ENCODE peak calls at places on chromosomes 1 and 21, in four cellular contexts. A is thoracic aorta, G is breast epithelium, V is upper lobe of right lung. W is an unnamed sample.

GRCh38 chr1:173669491-173669941 is at the start of gene ANKRD45:
- DNase-seq in G (no peak), A (no peak), V (peak; percentile 73), W (no peak)

GRCh38 chr1:204834329-204834728 is 36.3 kb upstream of the NFASC start:
- DNase-seq in V (no peak), G (no peak), A (no peak), W (no peak)

GRCh38 chr1:177246710-177247588 is 76.2 kb downstream of the BRINP2 start:
- DNase-seq in V (no peak), A (no peak), G (no peak), W (no peak)

GRCh38 chr1:242813490-242814091 is 289.1 kb upstream of the PLD5 start:
- DNase-seq in G (no peak), A (no peak), V (no peak), W (no peak)

GRCh38 chr1:51684776-51685175 is 67.9 kb downstream of the OSBPL9 start:
- DNase-seq in A (no peak), G (no peak), V (no peak), W (no peak)

GRCh38 chr1:225627304-225627947 is 25.5 kb downstream of the ENAH start:
- DNase-seq in G (no peak), A (no peak), V (no peak), W (no peak)

GRCh38 chr1:245390975-245391374 is 236.2 kb downstream of the KIF26B start:
- DNase-seq in V (no peak), G (no peak), A (no peak), W (no peak)

GRCh38 chr1:45895406-45895805 is 92.0 kb downstream of the MAST2 start:
- DNase-seq in V (no peak), G (no peak), A (no peak), W (no peak)

GRCh38 chr1:171819946-171820345 is 21.4 kb upstream of the DNM3 start:
- DNase-seq in A (no peak), V (no peak), G (no peak), W (no peak)

GRCh38 chr1:24409535-24409934 is 4.0 kb downstream of the STPG1 start:
- DNase-seq in V (no peak), G (no peak), A (no peak), W (no peak)

GRCh38 chr1:159749630-159750029 is 31.1 kb upstream of the DUSP23 start:
- DNase-seq in A (no peak), G (no peak), V (no peak), W (no peak)

GRCh38 chr1:56532359-56532696 is 47.0 kb downstream of the PLPP3 start:
- DNase-seq in V (no peak), G (no peak), A (no peak), W (no peak)

GRCh38 chr1:198919667-198920398 is 281.0 kb downstream of the PTPRC start:
- DNase-seq in A (no peak), G (no peak), V (no peak), W (no peak)

GRCh38 chr21:28482657-28483056 is 510.0 kb downstream of the LTN1 start:
- DNase-seq in G (no peak), A (no peak), V (no peak), W (no peak)

GRCh38 chr21:27838585-27838984 is 871.7 kb upstream of the ADAMTS5 start:
- DNase-seq in A (no peak), V (no peak), G (no peak), W (no peak)

GRCh38 chr1:159180516-159180915 is 9.1 kb downstream of the CADM3 start:
- DNase-seq in V (no peak), G (no peak), A (no peak), W (no peak)

GRCh38 chr1:185159966-185160365 is 3.0 kb downstream of the SWT1 start:
- DNase-seq in A (no peak), V (no peak), G (no peak), W (no peak)

GRCh38 chr1:200364121-200364759 is 45.6 kb downstream of the ZNF281 start:
- DNase-seq in A (no peak), G (no peak), V (no peak), W (no peak)

GRCh38 chr1:15959847-15960446 is 16.0 kb downstream of the ZBTB17 start:
- DNase-seq in A (no peak), V (no peak), G (peak; percentile 17), W (no peak)

GRCh38 chr1:37480581-37481288 is 6.4 kb downstream of the ZC3H12A start:
- DNase-seq in A (no peak), V (no peak), G (no peak), W (no peak)

GRCh38 chr1:227449051-227449450 is 114.3 kb upstream of the ZNF678 start:
- DNase-seq in V (no peak), A (no peak), G (no peak), W (no peak)

GRCh38 chr1:48371598-48371997 is 100.4 kb downstream of the SPATA6 start:
- DNase-seq in A (no peak), V (no peak), G (no peak), W (no peak)

GRCh38 chr1:151710187-151710586 is 6.4 kb downstream of the CELF3 start:
- DNase-seq in G (no peak), V (no peak), A (no peak), W (no peak)

GRCh38 chr1:54254055-54254454 is 54.1 kb downstream of the MRPL37 start:
- DNase-seq in V (no peak), G (no peak), A (no peak), W (no peak)

GRCh38 chr1:93753766-93754763 is 72.4 kb upstream of the BCAR3 start:
- DNase-seq in V (no peak), G (no peak), A (no peak), W (no peak)

GRCh38 chr1:183051546-183051945 is 28.3 kb downstream of the LAMC1 start:
- DNase-seq in G (no peak), V (no peak), A (no peak), W (no peak)

GRCh38 chr1:223820515-223820858 is 25.3 kb downstream of the TP53BP2 start:
- DNase-seq in V (no peak), G (no peak), A (no peak), W (no peak)

GRCh38 chr1:49052102-49052501 is 275.4 kb upstream of the BEND5 start:
- DNase-seq in V (no peak), A (no peak), G (no peak), W (no peak)

GRCh38 chr1:224080082-224080774 is 33.7 kb upstream of the FBXO28 start:
- DNase-seq in V (no peak), A (no peak), G (no peak), W (no peak)

GRCh38 chr1:62905309-62905708 is 121.4 kb downstream of the ATG4C start:
- DNase-seq in G (no peak), A (no peak), V (no peak), W (no peak)

GRCh38 chr21:34306246-34306645 is 57.6 kb upstream of the KCNE2 start:
- DNase-seq in G (no peak), V (no peak), A (no peak), W (no peak)

GRCh38 chr1:92749024-92749634 is 35.8 kb downstream of the EVI5 start:
- DNase-seq in A (no peak), V (no peak), G (no peak), W (no peak)

GRCh38 chr21:38389891-38390290 is 108.4 kb downstream of the ERG start:
- DNase-seq in A (no peak), V (no peak), G (no peak), W (no peak)

GRCh38 chr1:178060789-178061556 is 32.9 kb upstream of the RASAL2 start:
- DNase-seq in A (no peak), V (no peak), G (no peak), W (no peak)

GRCh38 chr1:234771642-234772344 is 161.8 kb upstream of the IRF2BP2 start:
- DNase-seq in A (no peak), G (no peak), V (no peak), W (no peak)

DNA sequence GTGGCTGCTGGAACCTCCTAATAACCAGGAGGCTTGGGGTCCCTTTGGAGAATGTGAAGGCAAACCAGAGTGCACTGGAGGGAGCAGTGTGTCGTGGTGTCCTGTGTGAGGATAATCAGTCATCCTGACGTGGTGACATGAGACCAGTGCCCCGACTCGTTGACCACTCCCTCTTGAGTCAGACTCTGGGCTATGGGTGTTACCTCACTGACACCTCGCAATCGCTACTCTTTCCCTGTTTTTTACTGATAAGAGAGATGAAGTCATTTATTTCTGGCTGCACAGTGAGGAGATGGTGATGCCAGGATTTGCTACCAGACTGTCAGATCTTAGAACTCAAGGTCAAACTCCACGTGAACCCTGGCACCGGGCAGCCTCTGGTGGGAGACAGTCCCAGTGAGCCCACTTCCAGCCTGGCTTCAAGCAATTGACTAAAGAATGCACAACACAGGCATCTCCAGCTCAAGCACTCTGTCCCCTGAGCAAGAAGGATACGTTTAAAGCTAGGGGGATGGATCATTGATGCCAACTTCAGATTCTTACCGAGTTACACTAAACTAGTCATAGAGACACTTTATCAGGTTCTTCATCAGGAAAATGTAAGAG is 30.3 kb downstream of the UBASH3A start:
- DNase-seq in A (no peak), V (no peak), G (no peak), W (no peak)
- H3K36me3 ChIP-seq in A (no peaks in the 10 kb centered on the region), V (no peaks in the 10 kb centered on the region), G (no peaks in the 10 kb centered on the region), W (no peaks in the 10 kb centered on the region)

DNA sequence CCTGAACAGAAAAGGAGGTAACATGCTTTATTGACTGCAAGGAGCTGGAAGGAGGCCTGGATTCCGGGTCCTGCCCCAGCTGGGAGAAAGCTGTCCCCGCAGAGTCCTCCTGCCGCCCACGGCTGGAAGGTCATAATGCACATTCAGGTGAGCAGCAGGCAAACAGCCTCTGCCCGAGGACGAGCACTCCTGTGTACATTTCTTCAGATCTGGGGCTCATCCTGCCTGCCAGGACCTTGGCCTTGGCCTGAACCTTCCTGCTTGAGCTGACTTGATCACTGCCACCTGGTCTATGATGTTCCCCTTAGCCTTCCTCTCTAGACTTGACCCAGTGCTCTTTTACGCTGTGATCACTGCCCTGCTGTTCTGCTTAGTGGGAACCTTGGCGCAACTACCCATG is 17.9 kb upstream of the ZNF436 start:
- DNase-seq in G (no peak), V (no peak), A (no peak), W (no peak)
- H3K27me3 ChIP-seq in G (no peaks in the 10 kb centered on the region), V (no peaks in the 10 kb centered on the region), A (no peaks in the 10 kb centered on the region), W (no peaks in the 10 kb centered on the region)

GRCh38 chr1:8666394-8667167 is 150.9 kb downstream of the RERE start:
- DNase-seq in G (no peak), V (no peak), A (no peak), W (no peak)

GRCh38 chr1:8663915-8664331 is 153.5 kb downstream of the RERE start:
- DNase-seq in V (no peak), G (no peak), A (no peak), W (no peak)

GRCh38 chr1:8667869-8668595 is 149.4 kb downstream of the RERE start:
- DNase-seq in G (no peak), A (no peak), V (no peak), W (no peak)

GRCh38 chr1:8664887-8665286 is 152.6 kb downstream of the RERE start:
- DNase-seq in A (no peak), G (no peak), V (no peak), W (no peak)

GRCh38 chr1:8665824-8666223 is 151.6 kb downstream of the RERE start:
- DNase-seq in V (no peak), A (no peak), G (no peak), W (no peak)
- H3K4me1 ChIP-seq in V (peaks cover 85% of the 10 kb centered on the region), A (peaks cover 17% of the 10 kb centered on the region), G (no peaks in the 10 kb centered on the region), W (peaks cover 67% of the 10 kb centered on the region)

GRCh38 chr1:180947901-180948311 is 35.2 kb downstream of the KIAA1614 start:
- DNase-seq in G (no peak), A (no peak), V (no peak), W (no peak)

GRCh38 chr1:180945551-180945950 is 32.9 kb downstream of the KIAA1614 start:
- DNase-seq in A (no peak), V (no peak), G (no peak), W (no peak)

GRCh38 chr1:180946537-180947507 is 34.1 kb downstream of the KIAA1614 start:
- DNase-seq in G (no peak), A (no peak), V (no peak), W (no peak)

GRCh38 chr1:180945151-180945550 is 32.5 kb downstream of the KIAA1614 start:
- DNase-seq in A (no peak), V (no peak), G (no peak), W (no peak)

GRCh38 chr1:180946056-180946455 is 33.4 kb downstream of the KIAA1614 start:
- DNase-seq in G (no peak), A (no peak), V (no peak), W (no peak)
- H3K36me3 ChIP-seq in G (no peaks in the 10 kb centered on the region), A (peaks cover 38% of the 10 kb centered on the region), V (peaks cover 9% of the 10 kb centered on the region), W (no peaks in the 10 kb centered on the region)